ENCODE peak calls at places on chromosome X, in four cellular contexts. F is NCI-H187 treated with DMSO at 0.1 percent for 48 hours, I is GM20000, P is esophagus squamous epithelium. B is an unnamed sample.
A peak's percentile ranks its signal among the peaks of the same experiment; 100 is the strongest.

GRCh38 chrX:45850197-45850774 is 649.6 kb upstream of the DIPK2B start:
- DNase-seq in P (no peak), I (peak; percentile 2), F (no peak), B (no peak)

GRCh38 chrX:38627683-38628082 is 66.3 kb downstream of the TSPAN7 start:
- DNase-seq in P (no peak), F (no peak), I (peak; percentile 15), B (no peak)

GRCh38 chrX:15567886-15568616 is 32.7 kb downstream of the ACE2 start:
- DNase-seq in I (no peak), F (no peak), P (no peak), B (no peak)

GRCh38 chrX:11789809-11790208 is 31.8 kb downstream of the MSL3 start:
- DNase-seq in P (no peak), F (no peak), I (no peak), B (no peak)

GRCh38 chrX:53320543-53321215 is 39.3 kb upstream of the IQSEC2 start:
- DNase-seq in P (no peak), F (no peak), I (no peak), B (no peak)

GRCh38 chrX:68833448-68833805 is 4.6 kb downstream of the EFNB1 start:
- DNase-seq in I (no peak), P (no peak), F (no peak), B (no peak)

GRCh38 chrX:10022580-10023245 is 55.6 kb downstream of the CLDN34 start:
- DNase-seq in I (no peak), F (no peak), P (no peak), B (peak; percentile 46)

GRCh38 chrX:118495958-118496762 is 545 bp downstream of the DOCK11 start:
- DNase-seq in F (no peak), I (peak; percentile 58), P (peak; percentile 32), B (peak; percentile 49)

GRCh38 chrX:63128509-63128908 is 222.6 kb downstream of the SPIN4 start:
- DNase-seq in F (no peak), I (no peak), P (no peak), B (no peak)

GRCh38 chrX:3206314-3206713 is 140.1 kb downstream of the MXRA5 start:
- DNase-seq in I (no peak), F (no peak), P (no peak), B (no peak)

GRCh38 chrX:100643212-100643611 is 787 bp upstream of the SRPX2 start:
- DNase-seq in P (no peak), F (no peak), I (no peak), B (no peak)

GRCh38 chrX:39857780-39858179 is 240.0 kb downstream of the BCOR start:
- DNase-seq in P (no peak), I (no peak), F (no peak), B (no peak)

GRCh38 chrX:65706041-65706828 is 38.8 kb downstream of the MSN start:
- DNase-seq in P (no peak), F (no peak), I (peak; percentile 21), B (peak; percentile 33)

GRCh38 chrX:139932077-139932900 is 564 bp downstream of the ATP11C start:
- DNase-seq in F (no peak), I (peak; percentile 69), P (no peak), B (peak; percentile 51)

GRCh38 chrX:53186363-53186762 is 38.6 kb downstream of the KDM5C start:
- DNase-seq in P (no peak), I (no peak), F (no peak), B (no peak)

GRCh38 chrX:82589410-82589809 is 918.7 kb upstream of the POU3F4 start:
- DNase-seq in I (no peak), F (no peak), P (no peak), B (no peak)

GRCh38 chrX:13044441-13044840 is at the start of gene FAM9C:
- DNase-seq in F (no peak), I (no peak), P (no peak), B (no peak)

GRCh38 chrX:4710618-4711433 is 997.4 kb upstream of the PRKX start:
- DNase-seq in I (no peak), F (no peak), P (no peak), B (no peak)

GRCh38 chrX:149372861-149373260 is 132.2 kb downstream of the IDS start:
- DNase-seq in I (no peak), F (no peak), P (no peak), B (no peak)

GRCh38 chrX:47483310-47484268 is 567 bp upstream of the ZNF41 start:
- DNase-seq in I (no peak), P (no peak), F (no peak), B (peak; percentile 21)

GRCh38 chrX:151697537-151697936 is 2.3 kb downstream of the PRRG3 start:
- DNase-seq in I (no peak), P (no peak), F (no peak), B (no peak)

GRCh38 chrX:74421181-74422028 is at the start of gene SLC16A2:
- DNase-seq in F (no peak), I (peak; percentile 42), P (no peak), B (peak; percentile 70)

GRCh38 chrX:54710920-54711319 is 87.1 kb downstream of the ITIH6 start:
- DNase-seq in I (no peak), F (no peak), P (no peak), B (no peak)

GRCh38 chrX:104319346-104319745 is 64.6 kb upstream of the ESX1 start:
- DNase-seq in I (no peak), P (no peak), F (no peak), B (no peak)

GRCh38 chrX:72308566-72309296 is 3.0 kb upstream of the CITED1 start:
- DNase-seq in F (no peak), I (peak; percentile 59), P (no peak), B (peak; percentile 50)

GRCh38 chrX:97158270-97158669 is 274.6 kb downstream of the RPA4 start:
- DNase-seq in F (no peak), I (no peak), P (no peak), B (no peak)

GRCh38 chrX:38803609-38804480 is 2.6 kb downstream of the MID1IP1 start:
- DNase-seq in P (peak; percentile 3), F (no peak), I (peak; percentile 83), B (peak; percentile 85)

GRCh38 chrX:151830911-151831310 is 81.8 kb upstream of the MAGEA4 start:
- DNase-seq in I (no peak), P (no peak), F (peak; percentile 86), B (no peak)

GRCh38 chrX:75623535-75623934 is 100.7 kb upstream of the ZDHHC15 start:
- DNase-seq in P (no peak), I (no peak), F (no peak), B (no peak)

GRCh38 chrX:69319376-69319775 is 154.1 kb upstream of the PJA1 start:
- DNase-seq in F (no peak), I (no peak), P (no peak), B (no peak)

GRCh38 chrX:51395807-51396728 is 63.4 kb downstream of the NUDT10 start:
- DNase-seq in I (no peak), F (no peak), P (no peak), B (no peak)

GRCh38 chrX:72142931-72143709 is 11.4 kb upstream of the RTL5 start:
- DNase-seq in F (no peak), I (no peak), P (no peak), B (no peak)

GRCh38 chrX:77276742-77277141 is 170.4 kb upstream of the FGF16 start:
- DNase-seq in F (no peak), P (no peak), I (no peak), B (no peak)

GRCh38 chrX:15173411-15173810 is 96.5 kb downstream of the ASB9 start:
- DNase-seq in F (no peak), P (no peak), I (no peak), B (no peak)

GRCh38 chrX:53071064-53071463 is 11.1 kb upstream of the TSPYL2 start:
- DNase-seq in I (no peak), P (no peak), F (no peak), B (no peak)

GRCh38 chrX:6041630-6042029 is 187.0 kb downstream of the NLGN4X start:
- DNase-seq in F (no peak), P (no peak), I (no peak), B (no peak)

GRCh38 chrX:2330910-2331309 is 169.9 kb downstream of the DHRSX start:
- DNase-seq in I (no peak), F (no peak), P (no peak), B (no peak)

GRCh38 chrX:153626863-153627674 is 19.9 kb upstream of the DUSP9 start:
- DNase-seq in I (no peak), F (no peak), P (no peak), B (no peak)

GRCh38 chrX:154061801-154062200 is 35.7 kb downstream of the MECP2 start:
- DNase-seq in I (no peak), P (no peak), F (no peak), B (no peak)